ENCODE peak calls at places on chromosomes 7 and 10, in seven cellular contexts. One of them, this sample, is unnamed.

GRCh38 chr10:59337254-59337653 is 25.1 kb downstream of the FAM13C start:
- DNase-seq in HTR-8/SVneo: no peak
- DNase-seq in ELR: no peak
- DNase-seq in NCI-H774: peak; percentile 8
- DNase-seq in foreskin fibroblast: peak; percentile 55
- DNase-seq in NCI-H1092 treated with DMSO at 0.1 percent for 48 hours: no peak
- DNase-seq in activated CD4-positive, alpha-beta T cell treated with anti-CD3 and anti-CD28 coated beads, Interleukin-2, amount 50 U/mL, for 48 hours: no peak
- DNase-seq in this sample: no peak

GRCh38 chr7:37832194-37832593 is 16.2 kb upstream of the NME8 start:
- DNase-seq in HTR-8/SVneo: no peak
- DNase-seq in ELR: no peak
- DNase-seq in NCI-H1092 treated with DMSO at 0.1 percent for 48 hours: peak; percentile 36
- DNase-seq in foreskin fibroblast: peak; percentile 4
- DNase-seq in activated CD4-positive, alpha-beta T cell treated with anti-CD3 and anti-CD28 coated beads, Interleukin-2, amount 50 U/mL, for 48 hours: peak; percentile 5
- DNase-seq in NCI-H774: no peak
- DNase-seq in this sample: no peak

GRCh38 chr7:152588350-152588749 is 87.6 kb downstream of the XRCC2 start:
- DNase-seq in ELR: peak; percentile 26
- DNase-seq in foreskin fibroblast: no peak
- DNase-seq in activated CD4-positive, alpha-beta T cell treated with anti-CD3 and anti-CD28 coated beads, Interleukin-2, amount 50 U/mL, for 48 hours: no peak
- DNase-seq in HTR-8/SVneo: peak; percentile 42
- DNase-seq in NCI-H774: no peak
- DNase-seq in NCI-H1092 treated with DMSO at 0.1 percent for 48 hours: no peak
- DNase-seq in this sample: no peak

GRCh38 chr7:40760293-40760964 is 625.6 kb downstream of the SUGCT start:
- DNase-seq in foreskin fibroblast: no peak
- DNase-seq in ELR: no peak
- DNase-seq in NCI-H1092 treated with DMSO at 0.1 percent for 48 hours: no peak
- DNase-seq in activated CD4-positive, alpha-beta T cell treated with anti-CD3 and anti-CD28 coated beads, Interleukin-2, amount 50 U/mL, for 48 hours: no peak
- DNase-seq in NCI-H774: no peak
- DNase-seq in HTR-8/SVneo: no peak
- DNase-seq in this sample: no peak

GRCh38 chr7:85014936-85015335 is 171.9 kb downstream of the SEMA3D start:
- DNase-seq in foreskin fibroblast: no peak
- DNase-seq in ELR: peak; percentile 15
- DNase-seq in HTR-8/SVneo: no peak
- DNase-seq in NCI-H774: no peak
- DNase-seq in activated CD4-positive, alpha-beta T cell treated with anti-CD3 and anti-CD28 coated beads, Interleukin-2, amount 50 U/mL, for 48 hours: no peak
- DNase-seq in NCI-H1092 treated with DMSO at 0.1 percent for 48 hours: peak; percentile 45
- DNase-seq in this sample: no peak

GRCh38 chr10:100148353-100149211 is 37.2 kb downstream of the ERLIN1 start:
- DNase-seq in foreskin fibroblast: peak; percentile 44
- DNase-seq in HTR-8/SVneo: no peak
- DNase-seq in ELR: peak; percentile 87
- DNase-seq in activated CD4-positive, alpha-beta T cell treated with anti-CD3 and anti-CD28 coated beads, Interleukin-2, amount 50 U/mL, for 48 hours: peak; percentile 65
- DNase-seq in NCI-H1092 treated with DMSO at 0.1 percent for 48 hours: no peak
- DNase-seq in NCI-H774: no peak
- DNase-seq in this sample: peak; percentile 30

GRCh38 chr10:102208311-102209035 is 17.6 kb upstream of the ELOVL3 start:
- DNase-seq in HTR-8/SVneo: no peak
- DNase-seq in ELR: no peak
- DNase-seq in foreskin fibroblast: peak; percentile 39
- DNase-seq in NCI-H774: no peak
- DNase-seq in activated CD4-positive, alpha-beta T cell treated with anti-CD3 and anti-CD28 coated beads, Interleukin-2, amount 50 U/mL, for 48 hours: no peak
- DNase-seq in NCI-H1092 treated with DMSO at 0.1 percent for 48 hours: peak; percentile 5
- DNase-seq in this sample: no peak

GRCh38 chr10:30991647-30992011 is 40.0 kb downstream of the ZNF438 start:
- DNase-seq in NCI-H774: no peak
- DNase-seq in NCI-H1092 treated with DMSO at 0.1 percent for 48 hours: no peak
- DNase-seq in ELR: no peak
- DNase-seq in HTR-8/SVneo: no peak
- DNase-seq in foreskin fibroblast: no peak
- DNase-seq in activated CD4-positive, alpha-beta T cell treated with anti-CD3 and anti-CD28 coated beads, Interleukin-2, amount 50 U/mL, for 48 hours: no peak
- DNase-seq in this sample: no peak

GRCh38 chr7:17307969-17308648 is 9.7 kb downstream of the AHR start:
- DNase-seq in activated CD4-positive, alpha-beta T cell treated with anti-CD3 and anti-CD28 coated beads, Interleukin-2, amount 50 U/mL, for 48 hours: no peak
- DNase-seq in foreskin fibroblast: no peak
- DNase-seq in NCI-H1092 treated with DMSO at 0.1 percent for 48 hours: no peak
- DNase-seq in NCI-H774: no peak
- DNase-seq in ELR: no peak
- DNase-seq in HTR-8/SVneo: no peak
- DNase-seq in this sample: no peak

GRCh38 chr7:68009716-68010115 is 1013.1 kb downstream of the TYW1 start:
- DNase-seq in NCI-H1092 treated with DMSO at 0.1 percent for 48 hours: no peak
- DNase-seq in foreskin fibroblast: no peak
- DNase-seq in activated CD4-positive, alpha-beta T cell treated with anti-CD3 and anti-CD28 coated beads, Interleukin-2, amount 50 U/mL, for 48 hours: no peak
- DNase-seq in HTR-8/SVneo: peak; percentile 8
- DNase-seq in ELR: no peak
- DNase-seq in NCI-H774: no peak
- DNase-seq in this sample: no peak

GRCh38 chr10:98608417-98608816 is 161.7 kb upstream of the HPS1 start:
- DNase-seq in foreskin fibroblast: peak; percentile 24
- DNase-seq in NCI-H774: no peak
- DNase-seq in NCI-H1092 treated with DMSO at 0.1 percent for 48 hours: no peak
- DNase-seq in activated CD4-positive, alpha-beta T cell treated with anti-CD3 and anti-CD28 coated beads, Interleukin-2, amount 50 U/mL, for 48 hours: no peak
- DNase-seq in HTR-8/SVneo: no peak
- DNase-seq in ELR: no peak
- DNase-seq in this sample: no peak

GRCh38 chr7:114107522-114107921 is 188.7 kb upstream of the PPP1R3A start:
- DNase-seq in ELR: no peak
- DNase-seq in NCI-H774: no peak
- DNase-seq in foreskin fibroblast: peak; percentile 88
- DNase-seq in HTR-8/SVneo: no peak
- DNase-seq in NCI-H1092 treated with DMSO at 0.1 percent for 48 hours: no peak
- DNase-seq in activated CD4-positive, alpha-beta T cell treated with anti-CD3 and anti-CD28 coated beads, Interleukin-2, amount 50 U/mL, for 48 hours: no peak
- DNase-seq in this sample: no peak

GRCh38 chr7:45220846-45221245 is 63.3 kb downstream of the RAMP3 start:
- DNase-seq in NCI-H774: no peak
- DNase-seq in activated CD4-positive, alpha-beta T cell treated with anti-CD3 and anti-CD28 coated beads, Interleukin-2, amount 50 U/mL, for 48 hours: no peak
- DNase-seq in ELR: no peak
- DNase-seq in foreskin fibroblast: no peak
- DNase-seq in HTR-8/SVneo: no peak
- DNase-seq in NCI-H1092 treated with DMSO at 0.1 percent for 48 hours: no peak
- DNase-seq in this sample: no peak

GRCh38 chr10:97673736-97674525 is 13.1 kb downstream of the AVPI1 start:
- DNase-seq in NCI-H1092 treated with DMSO at 0.1 percent for 48 hours: no peak
- DNase-seq in HTR-8/SVneo: no peak
- DNase-seq in activated CD4-positive, alpha-beta T cell treated with anti-CD3 and anti-CD28 coated beads, Interleukin-2, amount 50 U/mL, for 48 hours: peak; percentile 26
- DNase-seq in NCI-H774: no peak
- DNase-seq in ELR: peak; percentile 72
- DNase-seq in foreskin fibroblast: peak; percentile 91
- DNase-seq in this sample: peak; percentile 23

GRCh38 chr7:12256025-12256570 is 45.0 kb downstream of the TMEM106B start:
- DNase-seq in activated CD4-positive, alpha-beta T cell treated with anti-CD3 and anti-CD28 coated beads, Interleukin-2, amount 50 U/mL, for 48 hours: no peak
- DNase-seq in HTR-8/SVneo: no peak
- DNase-seq in ELR: peak; percentile 75
- DNase-seq in NCI-H1092 treated with DMSO at 0.1 percent for 48 hours: no peak
- DNase-seq in foreskin fibroblast: peak; percentile 43
- DNase-seq in NCI-H774: no peak
- DNase-seq in this sample: no peak

GRCh38 chr7:22900101-22900500 is 77.5 kb upstream of the TOMM7 start:
- DNase-seq in NCI-H1092 treated with DMSO at 0.1 percent for 48 hours: peak; percentile 83
- DNase-seq in NCI-H774: peak; percentile 22
- DNase-seq in activated CD4-positive, alpha-beta T cell treated with anti-CD3 and anti-CD28 coated beads, Interleukin-2, amount 50 U/mL, for 48 hours: no peak
- DNase-seq in foreskin fibroblast: no peak
- DNase-seq in ELR: no peak
- DNase-seq in HTR-8/SVneo: no peak
- DNase-seq in this sample: no peak

GRCh38 chr10:103413540-103413939 is 17.1 kb downstream of the PDCD11 start:
- DNase-seq in activated CD4-positive, alpha-beta T cell treated with anti-CD3 and anti-CD28 coated beads, Interleukin-2, amount 50 U/mL, for 48 hours: no peak
- DNase-seq in NCI-H1092 treated with DMSO at 0.1 percent for 48 hours: no peak
- DNase-seq in HTR-8/SVneo: no peak
- DNase-seq in foreskin fibroblast: no peak
- DNase-seq in ELR: no peak
- DNase-seq in NCI-H774: no peak
- DNase-seq in this sample: no peak

GRCh38 chr7:148270576-148270975 is 320.0 kb upstream of the C7orf33 start:
- DNase-seq in activated CD4-positive, alpha-beta T cell treated with anti-CD3 and anti-CD28 coated beads, Interleukin-2, amount 50 U/mL, for 48 hours: no peak
- DNase-seq in ELR: no peak
- DNase-seq in NCI-H774: no peak
- DNase-seq in foreskin fibroblast: no peak
- DNase-seq in NCI-H1092 treated with DMSO at 0.1 percent for 48 hours: no peak
- DNase-seq in HTR-8/SVneo: no peak
- DNase-seq in this sample: no peak

GRCh38 chr7:158094671-158095256 is 492.9 kb downstream of the PTPRN2 start:
- DNase-seq in foreskin fibroblast: no peak
- DNase-seq in NCI-H1092 treated with DMSO at 0.1 percent for 48 hours: no peak
- DNase-seq in activated CD4-positive, alpha-beta T cell treated with anti-CD3 and anti-CD28 coated beads, Interleukin-2, amount 50 U/mL, for 48 hours: no peak
- DNase-seq in ELR: no peak
- DNase-seq in NCI-H774: no peak
- DNase-seq in HTR-8/SVneo: no peak
- DNase-seq in this sample: no peak

GRCh38 chr10:777913-778479 is 88.5 kb upstream of the DIP2C start:
- DNase-seq in HTR-8/SVneo: no peak
- DNase-seq in ELR: no peak
- DNase-seq in NCI-H774: no peak
- DNase-seq in activated CD4-positive, alpha-beta T cell treated with anti-CD3 and anti-CD28 coated beads, Interleukin-2, amount 50 U/mL, for 48 hours: no peak
- DNase-seq in foreskin fibroblast: no peak
- DNase-seq in NCI-H1092 treated with DMSO at 0.1 percent for 48 hours: no peak
- DNase-seq in this sample: no peak

GRCh38 chr7:8115547-8116402 is 146.2 kb downstream of the ICA1 start:
- DNase-seq in activated CD4-positive, alpha-beta T cell treated with anti-CD3 and anti-CD28 coated beads, Interleukin-2, amount 50 U/mL, for 48 hours: no peak
- DNase-seq in foreskin fibroblast: no peak
- DNase-seq in NCI-H774: no peak
- DNase-seq in NCI-H1092 treated with DMSO at 0.1 percent for 48 hours: no peak
- DNase-seq in ELR: no peak
- DNase-seq in HTR-8/SVneo: no peak
- DNase-seq in this sample: no peak

GRCh38 chr7:20164420-20165145 is 52.6 kb downstream of the MACC1 start:
- DNase-seq in ELR: no peak
- DNase-seq in NCI-H1092 treated with DMSO at 0.1 percent for 48 hours: no peak
- DNase-seq in foreskin fibroblast: peak; percentile 36
- DNase-seq in HTR-8/SVneo: no peak
- DNase-seq in NCI-H774: no peak
- DNase-seq in activated CD4-positive, alpha-beta T cell treated with anti-CD3 and anti-CD28 coated beads, Interleukin-2, amount 50 U/mL, for 48 hours: no peak
- DNase-seq in this sample: no peak

GRCh38 chr10:30781571-30782542 is 152.3 kb upstream of the LYZL2 start:
- DNase-seq in ELR: no peak
- DNase-seq in foreskin fibroblast: peak; percentile 59
- DNase-seq in HTR-8/SVneo: no peak
- DNase-seq in activated CD4-positive, alpha-beta T cell treated with anti-CD3 and anti-CD28 coated beads, Interleukin-2, amount 50 U/mL, for 48 hours: no peak
- DNase-seq in NCI-H1092 treated with DMSO at 0.1 percent for 48 hours: no peak
- DNase-seq in NCI-H774: no peak
- DNase-seq in this sample: no peak

GRCh38 chr10:115572740-115573455 is 479.7 kb downstream of the ATRNL1 start:
- DNase-seq in NCI-H1092 treated with DMSO at 0.1 percent for 48 hours: no peak
- DNase-seq in ELR: peak; percentile 17
- DNase-seq in HTR-8/SVneo: no peak
- DNase-seq in foreskin fibroblast: no peak
- DNase-seq in NCI-H774: no peak
- DNase-seq in activated CD4-positive, alpha-beta T cell treated with anti-CD3 and anti-CD28 coated beads, Interleukin-2, amount 50 U/mL, for 48 hours: no peak
- DNase-seq in this sample: no peak

GRCh38 chr10:108230478-108231170 is 1066.1 kb upstream of the SORCS1 start:
- DNase-seq in activated CD4-positive, alpha-beta T cell treated with anti-CD3 and anti-CD28 coated beads, Interleukin-2, amount 50 U/mL, for 48 hours: no peak
- DNase-seq in ELR: peak; percentile 11
- DNase-seq in foreskin fibroblast: no peak
- DNase-seq in HTR-8/SVneo: no peak
- DNase-seq in NCI-H774: no peak
- DNase-seq in NCI-H1092 treated with DMSO at 0.1 percent for 48 hours: no peak
- DNase-seq in this sample: no peak

GRCh38 chr10:126252884-126253612 is 135.2 kb downstream of the ADAM12 start:
- DNase-seq in NCI-H1092 treated with DMSO at 0.1 percent for 48 hours: no peak
- DNase-seq in HTR-8/SVneo: peak; percentile 71
- DNase-seq in NCI-H774: no peak
- DNase-seq in foreskin fibroblast: peak; percentile 98
- DNase-seq in ELR: peak; percentile 96
- DNase-seq in activated CD4-positive, alpha-beta T cell treated with anti-CD3 and anti-CD28 coated beads, Interleukin-2, amount 50 U/mL, for 48 hours: no peak
- DNase-seq in this sample: no peak

GRCh38 chr10:102230264-102230860 is 4.3 kb downstream of the ELOVL3 start:
- DNase-seq in HTR-8/SVneo: peak; percentile 54
- DNase-seq in foreskin fibroblast: peak; percentile 87
- DNase-seq in ELR: peak; percentile 78
- DNase-seq in NCI-H774: peak; percentile 46
- DNase-seq in NCI-H1092 treated with DMSO at 0.1 percent for 48 hours: peak; percentile 54
- DNase-seq in activated CD4-positive, alpha-beta T cell treated with anti-CD3 and anti-CD28 coated beads, Interleukin-2, amount 50 U/mL, for 48 hours: peak; percentile 65
- DNase-seq in this sample: no peak

GRCh38 chr10:77939561-77940001 is 13.0 kb upstream of the DLG5 start:
- DNase-seq in NCI-H1092 treated with DMSO at 0.1 percent for 48 hours: peak; percentile 1
- DNase-seq in ELR: no peak
- DNase-seq in foreskin fibroblast: peak; percentile 69
- DNase-seq in NCI-H774: no peak
- DNase-seq in HTR-8/SVneo: no peak
- DNase-seq in activated CD4-positive, alpha-beta T cell treated with anti-CD3 and anti-CD28 coated beads, Interleukin-2, amount 50 U/mL, for 48 hours: no peak
- DNase-seq in this sample: no peak

GRCh38 chr7:34181271-34181958 is 276.1 kb downstream of the BMPER start:
- DNase-seq in NCI-H1092 treated with DMSO at 0.1 percent for 48 hours: no peak
- DNase-seq in foreskin fibroblast: no peak
- DNase-seq in HTR-8/SVneo: no peak
- DNase-seq in ELR: no peak
- DNase-seq in activated CD4-positive, alpha-beta T cell treated with anti-CD3 and anti-CD28 coated beads, Interleukin-2, amount 50 U/mL, for 48 hours: no peak
- DNase-seq in NCI-H774: no peak
- DNase-seq in this sample: no peak

GRCh38 chr7:131285558-131285957 is 42.1 kb upstream of the MKLN1 start:
- DNase-seq in ELR: no peak
- DNase-seq in HTR-8/SVneo: no peak
- DNase-seq in NCI-H1092 treated with DMSO at 0.1 percent for 48 hours: no peak
- DNase-seq in NCI-H774: no peak
- DNase-seq in activated CD4-positive, alpha-beta T cell treated with anti-CD3 and anti-CD28 coated beads, Interleukin-2, amount 50 U/mL, for 48 hours: no peak
- DNase-seq in foreskin fibroblast: peak; percentile 47
- DNase-seq in this sample: no peak

This sample was measured in T-helper 2 cell treated with Interferon-gamma antibody and Interleukin-4, amounts not matched to agents 5 μg/mL and 100 μg/mL, for 36 hours.